ENCODE peak calls at places on chromosomes 4 and X, in five cellular contexts. T is GM12878, Z is HepG2, J is HCT116, W is K562. B is an unnamed sample.

GRCh38 chr4:124862261-124862660 is 149.7 kb upstream of the ANKRD50 start:
- DNase-seq in W (no peak), T (no peak), Z (no peak), J (no peak), B (no peak)

GRCh38 chr4:82515705-82516104 is 46.1 kb downstream of the TMEM150C start:
- DNase-seq in W (no peak), J (no peak), Z (no peak), T (no peak), B (no peak)

GRCh38 chr4:121278811-121279368 is 101.9 kb downstream of the QRFPR start:
- DNase-seq in J (no peak), Z (no peak), W (no peak), T (peak; percentile 47), B (no peak)

GRCh38 chr4:107243141-107243779 is 207.1 kb upstream of the DKK2 start:
- DNase-seq in T (no peak), J (no peak), Z (no peak), W (no peak), B (no peak)

GRCh38 chr4:175656615-175657014 is 155.4 kb downstream of the GPM6A start:
- DNase-seq in J (no peak), W (no peak), T (no peak), Z (no peak), B (no peak)

GRCh38 chr4:183659919-183660318 is 826 bp downstream of the TRAPPC11 start:
- DNase-seq in J (no peak), Z (no peak), W (peak; percentile 24), T (no peak), B (no peak)

GRCh38 chr4:10063544-10064300 is 42.4 kb upstream of the SLC2A9 start:
- DNase-seq in J (peak; percentile 13), T (no peak), Z (peak; percentile 67), W (peak; percentile 34), B (no peak)

GRCh38 chr4:98935633-98936032 is 6.7 kb upstream of the EIF4E start:
- DNase-seq in J (no peak), Z (peak; percentile 14), T (no peak), W (no peak), B (no peak)

GRCh38 chrX:125475482-125475881 is 155.8 kb downstream of the TEX13C start:
- DNase-seq in T (no peak), W (no peak), Z (no peak), J (no peak), B (no peak)

GRCh38 chr4:112266823-112267222 is 18.9 kb downstream of the TIFA start:
- DNase-seq in T (no peak), Z (no peak), J (no peak), W (peak; percentile 18), B (no peak)

GRCh38 chrX:21369613-21370012 is 4.6 kb upstream of the CNKSR2 start:
- DNase-seq in J (no peak), Z (no peak), T (no peak), W (no peak), B (no peak)

GRCh38 chrX:121579016-121579760 is 531.8 kb downstream of the GLUD2 start:
- DNase-seq in J (peak; percentile 15), T (peak; percentile 4), Z (peak; percentile 7), W (peak; percentile 43), B (no peak)

GRCh38 chrX:150365953-150366911 is 3.1 kb downstream of the MAMLD1 start:
- DNase-seq in W (peak; percentile 23), Z (no peak), J (no peak), T (no peak), B (no peak)

GRCh38 chr4:189021831-189022230 is 882.6 kb downstream of the TRIML1 start:
- DNase-seq in Z (no peak), W (no peak), T (no peak), J (no peak), B (no peak)

GRCh38 chr4:19224820-19225219 is 1026.9 kb upstream of the SLIT2 start:
- DNase-seq in J (peak; percentile 16), T (no peak), W (peak; percentile 6), Z (no peak), B (no peak)

GRCh38 chr4:184267673-184268573 is 50.2 kb upstream of the ENPP6 start:
- DNase-seq in T (peak; percentile 99), Z (peak; percentile 43), J (peak; percentile 6), W (peak; percentile 69), B (peak; percentile 77)

DNA sequence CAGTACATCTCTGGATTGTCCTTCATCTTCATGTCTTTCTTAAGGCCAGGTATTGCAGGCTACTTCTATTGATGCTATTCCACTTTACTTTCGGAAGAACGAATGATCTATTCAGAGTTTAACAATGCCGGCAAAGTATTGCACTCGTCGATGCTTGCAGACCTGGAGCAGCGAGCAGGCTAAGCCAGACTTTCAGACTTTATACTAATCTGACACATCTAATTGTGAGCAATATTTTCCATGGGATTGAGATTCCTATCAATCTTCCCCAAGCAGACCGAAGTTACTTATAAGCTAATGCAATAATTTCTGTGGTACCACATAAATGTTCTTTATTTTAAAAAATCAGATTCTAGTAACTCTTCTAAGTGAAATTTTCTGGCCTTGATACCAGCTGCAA is 1.6 kb downstream of the EMCN start:
- DNase-seq in T (no peak), Z (no peak), J (no peak), W (no peak), B (no peak)
- TF ChIP-seq JUND in T (no peak), Z (no peak), J (no peak), W (no peak), B (no peak)

GRCh38 chr4:42339935-42340406 is 57.3 kb upstream of the SHISA3 start:
- DNase-seq in Z (no peak), J (no peak), T (no peak), W (no peak), B (no peak)
- TF ChIP-seq JUND in Z (no peak), J (no peak), T (no peak), W (no peak), B (no peak)

DNA sequence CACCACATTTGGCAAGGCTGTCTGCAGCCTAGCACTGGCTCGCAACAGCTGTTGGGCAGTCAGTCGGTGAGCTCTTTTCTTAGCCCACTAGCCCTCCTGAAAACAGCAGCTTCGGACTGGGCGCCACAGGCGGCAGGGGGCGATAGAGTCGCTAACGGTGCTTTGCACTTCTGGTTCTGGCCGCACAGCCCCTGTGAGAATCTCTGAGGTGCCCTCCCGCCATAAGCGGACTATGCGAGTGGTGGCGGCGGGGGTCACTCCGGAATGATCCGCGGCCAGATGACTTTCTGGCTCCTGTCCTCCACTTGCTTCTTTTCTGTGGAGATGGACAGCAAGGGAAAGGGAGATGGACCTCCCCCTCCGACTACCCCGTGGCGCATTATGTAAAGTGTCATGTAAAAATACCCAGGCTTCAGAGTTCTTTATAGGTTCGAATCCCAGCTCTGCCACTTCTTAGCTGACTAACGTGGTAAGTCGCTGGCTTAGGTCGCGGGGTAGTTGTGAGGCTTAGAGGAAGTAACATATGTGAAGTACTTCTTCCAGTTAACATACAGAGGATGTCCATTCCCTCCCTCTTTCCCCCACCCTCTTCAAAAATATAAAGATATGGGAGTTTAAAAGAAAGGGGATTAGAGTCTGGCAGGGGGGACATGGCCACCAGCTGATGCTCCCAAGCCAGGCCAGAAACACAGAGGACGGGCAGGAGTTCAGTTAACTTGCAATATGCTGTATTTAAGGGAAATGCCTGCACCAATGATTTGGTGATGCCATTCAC is 11.0 kb downstream of the ARHGAP36 start:
- DNase-seq in T (no peak), W (peak; percentile 57), J (peak; percentile 19), Z (peak; percentile 10), B (no peak)
- TF ChIP-seq JUND in T (no peak), W (no peak), J (no peak), Z (no peak), B (no peak)

GRCh38 chr4:63717384-63717783 is 691.9 kb downstream of the TECRL start:
- DNase-seq in J (no peak), W (peak; percentile 1), T (peak; percentile 3), Z (peak; percentile 21), B (peak; percentile 1)
- TF ChIP-seq JUND in J (no peak), W (no peak), T (no peak), Z (no peak), B (no peak)

DNA sequence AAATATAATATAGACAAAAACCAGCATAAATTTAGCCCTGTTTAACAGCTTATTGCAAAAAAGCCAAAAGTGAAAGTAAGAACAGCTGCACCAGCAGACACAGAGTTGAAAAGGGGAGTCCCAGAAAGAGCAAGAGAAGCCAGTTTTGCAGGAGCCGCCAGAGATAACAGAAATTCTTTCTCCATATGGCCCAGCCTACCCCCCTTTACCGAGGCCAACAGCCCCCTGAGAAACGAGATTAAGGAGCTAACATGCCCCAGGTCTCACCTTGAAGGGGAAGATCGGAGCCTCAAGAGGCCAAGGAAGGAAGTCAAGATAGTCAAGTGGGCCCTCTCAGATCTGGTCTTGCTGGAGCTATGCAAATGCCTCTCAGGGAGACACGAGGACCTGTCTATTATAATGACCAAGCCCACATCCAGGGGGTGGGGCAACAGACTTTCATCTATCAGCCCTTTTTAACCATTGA is 4.8 kb downstream of the ACOX3 start:
- DNase-seq in J (no peak), W (peak; percentile 81), Z (no peak), T (peak; percentile 62), B (no peak)
- TF ChIP-seq JUND in J (no peak), W (no peak), Z (no peak), T (no peak), B (no peak)

GRCh38 chr4:148515248-148515647 is 73.0 kb upstream of the NR3C2 start:
- DNase-seq in W (no peak), Z (no peak), J (peak; percentile 21), T (no peak), B (no peak)
- TF ChIP-seq JUND in W (no peak), Z (no peak), J (peak; percentile 71), T (no peak), B (no peak)

B was measured in T47D.